ENCODE peak calls at places on chromosomes 11 and 22, in nine cellular contexts. N is foreskin fibroblast, A is A549, C is ovary, G is fibroblast of lung, T is body of pancreas, I is SK-N-SH, M is lower lobe of right lung, D is epithelial cell of esophagus. B is an unnamed sample.

GRCh38 chr11:86644291-86644690 is 28.1 kb downstream of the ME3 start:
- DNase-seq in G (peak), T (no peak), D (no peak), A (no peak), N (peak), M (no peak), I (no peak), C (no peak), B (no peak)

GRCh38 chr11:58776891-58777451 is 45.2 kb upstream of the GLYAT start:
- DNase-seq in I (no peak), D (no peak), M (no peak), A (no peak), G (no peak), N (no peak), C (no peak), T (no peak), B (no peak)

GRCh38 chr11:121336279-121336947 is 43.8 kb downstream of the SC5D start:
- DNase-seq in D (no peak), I (no peak), T (no peak), N (no peak), C (no peak), A (no peak), M (no peak), G (no peak), B (no peak)

GRCh38 chr11:16223558-16223957 is 132.8 kb downstream of the SOX6 start:
- DNase-seq in D (no peak), C (no peak), G (no peak), N (no peak), T (no peak), M (no peak), A (no peak), I (no peak), B (no peak)

GRCh38 chr22:49077586-49077985 is 750.1 kb downstream of the BRD1 start:
- DNase-seq in A (no peak), M (no peak), D (no peak), I (no peak), C (no peak), T (no peak), N (no peak), G (no peak), B (no peak)

GRCh38 chr11:47641585-47642098 is 717 bp downstream of the MTCH2 start:
- DNase-seq in A (no peak), I (peak), M (no peak), C (no peak), D (peak), T (no peak), G (peak), N (no peak), B (no peak)

GRCh38 chr11:12921580-12922157 is 87.4 kb upstream of the RASSF10 start:
- DNase-seq in N (no peak), T (no peak), A (no peak), G (no peak), C (no peak), I (no peak), D (no peak), M (no peak), B (no peak)

GRCh38 chr11:74320538-74320937 is 9.1 kb upstream of the P4HA3 start:
- DNase-seq in M (no peak), D (peak), N (no peak), A (no peak), I (no peak), G (no peak), C (no peak), T (no peak), B (no peak)

GRCh38 chr11:47946682-47947575 is 33.4 kb upstream of the PTPRJ start:
- DNase-seq in I (no peak), T (peak), C (peak), D (peak), G (peak), A (peak), M (peak), N (peak), B (peak)

GRCh38 chr11:59025097-59025496 is 61.0 kb upstream of the GLYATL1B start:
- DNase-seq in N (no peak), A (no peak), D (no peak), I (no peak), G (no peak), T (peak), C (no peak), M (no peak), B (no peak)

GRCh38 chr11:120065876-120066275 is 72.0 kb downstream of the TRIM29 start:
- DNase-seq in I (no peak), T (no peak), G (no peak), C (no peak), A (no peak), N (no peak), M (no peak), D (no peak), B (no peak)

GRCh38 chr22:23215294-23216204 is 35.2 kb downstream of the BCR start:
- DNase-seq in A (no peak), N (peak), M (peak), T (peak), D (peak), I (no peak), G (no peak), C (no peak), B (no peak)

GRCh38 chr11:76369406-76369805 is 11.5 kb downstream of the THAP12 start:
- DNase-seq in T (peak), I (no peak), N (no peak), C (no peak), A (no peak), G (no peak), M (no peak), D (no peak), B (no peak)

GRCh38 chr22:29109853-29110252 is 37.0 kb downstream of the KREMEN1 start:
- DNase-seq in T (no peak), I (no peak), D (no peak), G (peak), C (no peak), A (no peak), M (no peak), N (peak), B (no peak)

GRCh38 chr11:47154738-47155570 is 21.7 kb downstream of the ARFGAP2 start:
- DNase-seq in G (no peak), D (no peak), N (no peak), I (no peak), C (no peak), M (no peak), T (no peak), A (no peak), B (no peak)

GRCh38 chr11:111819161-111820058 is 52.0 kb downstream of the ALG9 start:
- DNase-seq in N (peak), I (peak), A (no peak), C (no peak), M (no peak), T (peak), G (peak), D (no peak), B (peak)

GRCh38 chr22:20434264-20434751 is 3.3 kb downstream of the SCARF2 start:
- DNase-seq in G (no peak), T (no peak), M (peak), C (no peak), A (no peak), I (no peak), N (no peak), D (no peak), B (no peak)

GRCh38 chr11:134592391-134592990 is 180.4 kb upstream of the B3GAT1 start:
- DNase-seq in T (no peak), N (no peak), D (no peak), I (peak), G (no peak), C (no peak), M (peak), A (no peak), B (no peak)

GRCh38 chr11:65216830-65217229 is 35.1 kb downstream of the CAPN1 start:
- DNase-seq in M (no peak), I (no peak), G (no peak), T (no peak), A (no peak), N (no peak), D (no peak), C (no peak), B (no peak)

GRCh38 chr11:106278391-106278790 is 200.9 kb downstream of the AASDHPPT start:
- DNase-seq in D (no peak), N (no peak), A (no peak), C (no peak), T (no peak), I (no peak), G (peak), M (no peak), B (peak)

GRCh38 chr11:31882951-31883392 is 71.8 kb upstream of the PAX6 start:
- DNase-seq in N (no peak), M (no peak), T (no peak), A (no peak), I (no peak), G (no peak), D (no peak), C (no peak), B (no peak)

GRCh38 chr11:74546752-74547151 is 45.6 kb upstream of the POLD3 start:
- DNase-seq in M (no peak), A (no peak), N (no peak), T (no peak), C (no peak), I (no peak), G (no peak), D (peak), B (no peak)

GRCh38 chr11:83648610-83649467 is 362.7 kb upstream of the CCDC90B start:
- DNase-seq in M (no peak), C (no peak), A (no peak), G (no peak), D (peak), N (no peak), T (no peak), I (no peak), B (no peak)

GRCh38 chr11:75325713-75326438 is 25.6 kb downstream of the ARRB1 start:
- DNase-seq in N (peak), G (peak), I (no peak), C (no peak), D (peak), A (peak), T (peak), M (peak), B (peak)

DNA sequence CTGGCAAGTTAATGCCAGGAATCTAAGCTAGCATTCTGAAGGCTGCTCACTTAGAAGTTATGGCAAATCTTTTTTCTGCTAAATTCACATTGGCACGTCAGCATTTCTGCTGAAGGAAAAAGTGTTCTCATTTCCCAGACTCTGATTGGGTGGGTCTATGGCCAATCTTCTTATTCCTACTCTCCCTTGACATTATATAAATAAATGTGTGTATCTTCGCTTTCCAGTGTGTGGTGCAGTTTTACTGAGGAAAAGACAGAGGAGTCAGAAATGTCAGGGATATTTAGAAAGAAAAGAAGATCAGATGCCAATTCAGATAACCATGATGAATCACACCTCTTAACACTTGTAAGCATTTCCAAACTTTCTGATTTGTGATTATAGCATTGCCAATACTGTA is 3.2 kb upstream of the BDNF start:
- DNase-seq in T (no peak), I (no peak), D (no peak), C (no peak), G (peak), N (no peak), M (no peak), A (no peak), B (no peak)
- TF ChIP-seq CTCF in T (no peak), I (peak), D (no peak), C (no peak), G (no peak), N (no peak), M (no peak), A (peak), B (peak)

GRCh38 chr11:128705124-128705920 is 11.4 kb downstream of the FLI1 start:
- DNase-seq in C (no peak), A (no peak), G (no peak), D (no peak), I (no peak), T (no peak), M (no peak), N (no peak), B (no peak)
- H3K4me3 ChIP-seq in C (no peak), A (no peak), G (no peak), D (no peak), I (no peak), T (no peak), M (peak), N (no peak), B (no peak)

GRCh38 chr11:66268953-66269906 is 791 bp downstream of the RAB1B start:
- DNase-seq in C (no peak), T (no peak), I (peak), N (peak), A (peak), M (no peak), G (peak), D (no peak), B (no peak)
- TF ChIP-seq CTCF in C (no peak), T (no peak), I (peak), N (peak), A (no peak), M (no peak), G (peak), D (peak), B (peak)

GRCh38 chr11:1749787-1750351 is 526 bp downstream of the IFITM10 start:
- DNase-seq in C (no peak), I (no peak), G (peak), N (peak), T (no peak), D (peak), M (peak), A (peak), B (peak)
- H3K4me3 ChIP-seq in C (no peak), I (no peak), G (no peak), N (peak), T (no peak), D (peak), M (no peak), A (no peak), B (peak)

DNA sequence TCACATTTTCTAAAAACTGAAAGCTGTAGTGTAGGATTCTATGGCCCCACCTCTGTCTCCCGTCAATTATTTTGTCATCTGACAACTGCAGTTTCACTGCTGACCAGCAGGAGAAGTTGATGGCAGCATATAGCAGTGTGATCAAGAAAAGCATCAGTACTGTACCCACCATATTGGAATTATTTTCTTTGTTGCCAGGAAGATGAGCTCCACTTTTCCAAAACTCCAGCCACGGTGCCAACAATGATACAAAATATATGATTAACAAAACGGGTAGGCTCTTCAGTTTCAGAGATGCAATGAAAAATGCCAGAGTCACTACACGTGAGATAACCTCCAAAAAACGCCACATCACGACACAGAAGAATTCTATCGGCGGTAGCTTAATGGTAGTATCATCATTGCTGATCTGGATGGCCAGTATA is 41.3 kb downstream of the XKR3 start:
- DNase-seq in M (no peak), I (peak), G (no peak), C (no peak), T (no peak), D (no peak), A (peak), N (no peak), B (no peak)
- TF ChIP-seq CTCF in M (peak), I (peak), G (no peak), C (no peak), T (no peak), D (peak), A (no peak), N (no peak), B (peak)

GRCh38 chr11:60835472-60835871 is 6.4 kb upstream of the CCDC86 start:
- DNase-seq in N (peak), C (no peak), T (no peak), M (no peak), A (no peak), D (peak), G (no peak), I (no peak), B (no peak)

GRCh38 chr11:60834742-60835141 is 7.2 kb upstream of the CCDC86 start:
- DNase-seq in C (no peak), T (no peak), D (no peak), I (no peak), N (no peak), A (no peak), G (no peak), M (no peak), B (no peak)

GRCh38 chr11:60840711-60841430 is 1.0 kb upstream of the CCDC86 start:
- DNase-seq in C (no peak), T (no peak), G (peak), I (no peak), D (no peak), A (no peak), N (peak), M (no peak), B (peak)

GRCh38 chr11:60838132-60838531 is 3.8 kb upstream of the CCDC86 start:
- DNase-seq in D (no peak), I (no peak), M (no peak), C (no peak), A (no peak), N (no peak), T (no peak), G (peak), B (no peak)

DNA sequence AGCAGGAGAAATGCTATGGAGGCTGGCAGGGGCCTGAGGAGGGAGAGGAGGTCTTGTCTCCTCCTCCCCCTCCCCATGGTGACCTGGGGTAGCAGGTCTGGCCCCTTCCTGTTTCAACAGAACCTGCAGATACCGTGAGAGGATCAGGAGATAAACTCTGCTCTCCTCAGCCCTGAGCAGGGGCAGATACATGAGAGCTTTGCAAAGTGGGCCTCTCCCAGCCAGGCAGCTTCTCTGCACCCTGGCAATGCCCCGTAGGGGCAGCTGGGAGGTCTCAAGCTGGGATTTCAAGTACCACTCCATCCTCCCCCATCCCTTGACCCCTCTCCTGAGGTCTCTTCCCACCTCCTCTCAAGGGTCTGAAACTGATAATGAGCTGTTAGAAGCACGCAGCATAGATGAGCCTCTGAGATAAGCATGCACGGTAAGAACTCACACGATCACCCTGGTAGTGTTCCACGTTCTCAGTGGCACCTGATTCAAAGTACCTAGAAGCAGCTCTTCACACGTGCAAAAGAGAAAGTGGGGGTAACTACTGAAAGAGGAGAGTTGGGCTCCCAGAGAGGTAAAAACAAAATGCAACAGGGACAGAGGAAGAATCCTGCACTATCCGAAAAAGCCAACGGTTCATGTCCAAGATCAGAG is 4.9 kb upstream of the CCDC86 start:
- DNase-seq in G (no peak), N (no peak), I (no peak), T (no peak), A (no peak), C (no peak), M (no peak), D (no peak), B (no peak)
- H3K4me3 ChIP-seq in G (no peak), N (no peak), I (no peak), T (no peak), A (no peak), C (no peak), M (no peak), D (no peak), B (no peak)

GRCh38 chr11:29634248-29634647 is 382.6 kb downstream of the KCNA4 start:
- DNase-seq in I (no peak), C (no peak), A (no peak), D (no peak), N (no peak), M (no peak), T (no peak), G (no peak), B (no peak)
- TF ChIP-seq CTCF in I (peak), C (no peak), A (no peak), D (peak), N (no peak), M (no peak), T (peak), G (no peak), B (no peak)

GRCh38 chr22:42742940-42743339 is 22.3 kb upstream of the A4GALT start:
- DNase-seq in T (no peak), G (no peak), N (no peak), C (no peak), I (no peak), A (no peak), M (no peak), D (no peak), B (no peak)
- H3K4me3 ChIP-seq in T (no peak), G (no peak), N (no peak), C (no peak), I (no peak), A (no peak), M (no peak), D (no peak), B (no peak)

GRCh38 chr22:42309865-42310264 is 39.4 kb upstream of the TCF20 start:
- DNase-seq in M (no peak), N (no peak), G (no peak), I (no peak), T (no peak), D (no peak), A (no peak), C (no peak), B (no peak)

GRCh38 chr22:42310301-42310981 is 40.0 kb upstream of the TCF20 start:
- DNase-seq in G (no peak), I (no peak), T (no peak), D (no peak), M (no peak), C (no peak), A (no peak), N (no peak), B (no peak)

GRCh38 chr22:42308887-42309468 is 38.5 kb upstream of the TCF20 start:
- DNase-seq in C (no peak), N (no peak), A (no peak), T (no peak), I (peak), G (no peak), M (no peak), D (no peak), B (no peak)

GRCh38 chr22:42305967-42306366 is 35.5 kb upstream of the TCF20 start:
- DNase-seq in I (no peak), C (no peak), A (no peak), M (no peak), T (no peak), D (no peak), G (no peak), N (no peak), B (no peak)

GRCh38 chr22:42307806-42308563 is 37.5 kb upstream of the TCF20 start:
- DNase-seq in D (no peak), G (no peak), T (no peak), A (no peak), C (no peak), M (no peak), N (no peak), I (peak), B (no peak)
- TF ChIP-seq CTCF in D (no peak), G (no peak), T (no peak), A (no peak), C (no peak), M (no peak), N (no peak), I (no peak), B (no peak)

GRCh38 chr22:37675930-37676571 is 615 bp downstream of the LGALS1 start:
- DNase-seq in G (peak), T (peak), C (peak), A (no peak), I (peak), D (peak), N (no peak), M (peak), B (no peak)
- H3K4me3 ChIP-seq in G (peak), T (no peak), C (peak), A (peak), I (peak), D (peak), N (peak), M (peak), B (peak)